ENCODE peak calls at places on chromosomes 5 and 9, in ten cellular contexts. One of them, this sample, is unnamed.

GRCh38 chr5:137611011-137611580 is 112.0 kb upstream of the SPOCK1 start:
- DNase-seq in esophagus muscularis mucosa: no peak
- DNase-seq in activated T-helper 2 cell treated with anti-CD3 and anti-CD28 coated beads, Interferon-gamma antibody, Interleukin-2, Interleukin-4, amounts not matched to agents 10 μg/mL and 5 μg/mL and 100 μg/mL, durations not matched to agents 14 hours and 24 hours and 36 hours: no peak
- DNase-seq in IMR-90: no peak
- DNase-seq in stimulated activated CD4-positive, alpha-beta T cell treated with anti-CD3 and anti-CD28 coated beads, Interleukin-2, amount 100 ng/mL, for 48 hours: no peak
- DNase-seq in left cardiac atrium: no peak
- DNase-seq in HCT116: no peak
- DNase-seq in breast epithelium: no peak
- DNase-seq in stimulated activated naive CD8-positive, alpha-beta T cell treated with anti-CD3 and anti-CD28 coated beads, Interleukin-15, amount 100 ng/mL, for 72 hours: no peak
- DNase-seq in tibial nerve: no peak
- DNase-seq in this sample: no peak

GRCh38 chr5:64707191-64707590 is 16.9 kb downstream of the SHISAL2B start:
- DNase-seq in esophagus muscularis mucosa: no peak
- DNase-seq in activated T-helper 2 cell treated with anti-CD3 and anti-CD28 coated beads, Interferon-gamma antibody, Interleukin-2, Interleukin-4, amounts not matched to agents 10 μg/mL and 5 μg/mL and 100 μg/mL, durations not matched to agents 14 hours and 24 hours and 36 hours: no peak
- DNase-seq in IMR-90: no peak
- DNase-seq in stimulated activated CD4-positive, alpha-beta T cell treated with anti-CD3 and anti-CD28 coated beads, Interleukin-2, amount 100 ng/mL, for 48 hours: no peak
- DNase-seq in left cardiac atrium: no peak
- DNase-seq in HCT116: no peak
- DNase-seq in breast epithelium: no peak
- DNase-seq in stimulated activated naive CD8-positive, alpha-beta T cell treated with anti-CD3 and anti-CD28 coated beads, Interleukin-15, amount 100 ng/mL, for 72 hours: no peak
- DNase-seq in tibial nerve: no peak
- DNase-seq in this sample: no peak

GRCh38 chr9:37325778-37326177 is 96.7 kb upstream of the GRHPR start:
- DNase-seq in esophagus muscularis mucosa: no peak
- DNase-seq in activated T-helper 2 cell treated with anti-CD3 and anti-CD28 coated beads, Interferon-gamma antibody, Interleukin-2, Interleukin-4, amounts not matched to agents 10 μg/mL and 5 μg/mL and 100 μg/mL, durations not matched to agents 14 hours and 24 hours and 36 hours: no peak
- DNase-seq in IMR-90: peak
- DNase-seq in stimulated activated CD4-positive, alpha-beta T cell treated with anti-CD3 and anti-CD28 coated beads, Interleukin-2, amount 100 ng/mL, for 48 hours: no peak
- DNase-seq in left cardiac atrium: no peak
- DNase-seq in HCT116: no peak
- DNase-seq in breast epithelium: no peak
- DNase-seq in stimulated activated naive CD8-positive, alpha-beta T cell treated with anti-CD3 and anti-CD28 coated beads, Interleukin-15, amount 100 ng/mL, for 72 hours: no peak
- DNase-seq in tibial nerve: no peak
- DNase-seq in this sample: no peak

GRCh38 chr9:93061791-93062299 is 3.3 kb downstream of the SUSD3 start:
- DNase-seq in esophagus muscularis mucosa: no peak
- DNase-seq in activated T-helper 2 cell treated with anti-CD3 and anti-CD28 coated beads, Interferon-gamma antibody, Interleukin-2, Interleukin-4, amounts not matched to agents 10 μg/mL and 5 μg/mL and 100 μg/mL, durations not matched to agents 14 hours and 24 hours and 36 hours: no peak
- DNase-seq in IMR-90: no peak
- DNase-seq in stimulated activated CD4-positive, alpha-beta T cell treated with anti-CD3 and anti-CD28 coated beads, Interleukin-2, amount 100 ng/mL, for 48 hours: no peak
- DNase-seq in left cardiac atrium: no peak
- DNase-seq in HCT116: no peak
- DNase-seq in breast epithelium: no peak
- DNase-seq in stimulated activated naive CD8-positive, alpha-beta T cell treated with anti-CD3 and anti-CD28 coated beads, Interleukin-15, amount 100 ng/mL, for 72 hours: no peak
- DNase-seq in tibial nerve: no peak
- DNase-seq in this sample: no peak

GRCh38 chr5:87268126-87268969 is 665 bp downstream of the RASA1 start:
- DNase-seq in esophagus muscularis mucosa: peak
- DNase-seq in activated T-helper 2 cell treated with anti-CD3 and anti-CD28 coated beads, Interferon-gamma antibody, Interleukin-2, Interleukin-4, amounts not matched to agents 10 μg/mL and 5 μg/mL and 100 μg/mL, durations not matched to agents 14 hours and 24 hours and 36 hours: peak
- DNase-seq in IMR-90: peak
- DNase-seq in stimulated activated CD4-positive, alpha-beta T cell treated with anti-CD3 and anti-CD28 coated beads, Interleukin-2, amount 100 ng/mL, for 48 hours: peak
- DNase-seq in left cardiac atrium: peak
- DNase-seq in HCT116: peak
- DNase-seq in breast epithelium: peak
- DNase-seq in stimulated activated naive CD8-positive, alpha-beta T cell treated with anti-CD3 and anti-CD28 coated beads, Interleukin-15, amount 100 ng/mL, for 72 hours: peak
- DNase-seq in tibial nerve: peak
- DNase-seq in this sample: peak

GRCh38 chr5:51378415-51378777 is 4.9 kb upstream of the ISL1 start:
- DNase-seq in esophagus muscularis mucosa: no peak
- DNase-seq in activated T-helper 2 cell treated with anti-CD3 and anti-CD28 coated beads, Interferon-gamma antibody, Interleukin-2, Interleukin-4, amounts not matched to agents 10 μg/mL and 5 μg/mL and 100 μg/mL, durations not matched to agents 14 hours and 24 hours and 36 hours: no peak
- DNase-seq in IMR-90: no peak
- DNase-seq in stimulated activated CD4-positive, alpha-beta T cell treated with anti-CD3 and anti-CD28 coated beads, Interleukin-2, amount 100 ng/mL, for 48 hours: no peak
- DNase-seq in left cardiac atrium: no peak
- DNase-seq in HCT116: no peak
- DNase-seq in breast epithelium: no peak
- DNase-seq in stimulated activated naive CD8-positive, alpha-beta T cell treated with anti-CD3 and anti-CD28 coated beads, Interleukin-15, amount 100 ng/mL, for 72 hours: no peak
- DNase-seq in tibial nerve: no peak
- DNase-seq in this sample: no peak

GRCh38 chr9:135471751-135472640 is 7.6 kb upstream of the PPP1R26 start:
- DNase-seq in esophagus muscularis mucosa: no peak
- DNase-seq in activated T-helper 2 cell treated with anti-CD3 and anti-CD28 coated beads, Interferon-gamma antibody, Interleukin-2, Interleukin-4, amounts not matched to agents 10 μg/mL and 5 μg/mL and 100 μg/mL, durations not matched to agents 14 hours and 24 hours and 36 hours: no peak
- DNase-seq in IMR-90: peak
- DNase-seq in stimulated activated CD4-positive, alpha-beta T cell treated with anti-CD3 and anti-CD28 coated beads, Interleukin-2, amount 100 ng/mL, for 48 hours: no peak
- DNase-seq in left cardiac atrium: no peak
- DNase-seq in HCT116: no peak
- DNase-seq in breast epithelium: no peak
- DNase-seq in stimulated activated naive CD8-positive, alpha-beta T cell treated with anti-CD3 and anti-CD28 coated beads, Interleukin-15, amount 100 ng/mL, for 72 hours: no peak
- DNase-seq in tibial nerve: no peak
- DNase-seq in this sample: no peak

GRCh38 chr5:171426266-171426665 is 6.8 kb downstream of the FGF18 start:
- DNase-seq in esophagus muscularis mucosa: no peak
- DNase-seq in activated T-helper 2 cell treated with anti-CD3 and anti-CD28 coated beads, Interferon-gamma antibody, Interleukin-2, Interleukin-4, amounts not matched to agents 10 μg/mL and 5 μg/mL and 100 μg/mL, durations not matched to agents 14 hours and 24 hours and 36 hours: no peak
- DNase-seq in IMR-90: no peak
- DNase-seq in stimulated activated CD4-positive, alpha-beta T cell treated with anti-CD3 and anti-CD28 coated beads, Interleukin-2, amount 100 ng/mL, for 48 hours: no peak
- DNase-seq in left cardiac atrium: no peak
- DNase-seq in HCT116: no peak
- DNase-seq in breast epithelium: no peak
- DNase-seq in stimulated activated naive CD8-positive, alpha-beta T cell treated with anti-CD3 and anti-CD28 coated beads, Interleukin-15, amount 100 ng/mL, for 72 hours: no peak
- DNase-seq in tibial nerve: no peak
- DNase-seq in this sample: no peak

GRCh38 chr9:122205176-122205575 is 23.6 kb downstream of the LHX6 start:
- DNase-seq in esophagus muscularis mucosa: no peak
- DNase-seq in activated T-helper 2 cell treated with anti-CD3 and anti-CD28 coated beads, Interferon-gamma antibody, Interleukin-2, Interleukin-4, amounts not matched to agents 10 μg/mL and 5 μg/mL and 100 μg/mL, durations not matched to agents 14 hours and 24 hours and 36 hours: no peak
- DNase-seq in IMR-90: no peak
- DNase-seq in stimulated activated CD4-positive, alpha-beta T cell treated with anti-CD3 and anti-CD28 coated beads, Interleukin-2, amount 100 ng/mL, for 48 hours: no peak
- DNase-seq in left cardiac atrium: no peak
- DNase-seq in HCT116: no peak
- DNase-seq in breast epithelium: no peak
- DNase-seq in stimulated activated naive CD8-positive, alpha-beta T cell treated with anti-CD3 and anti-CD28 coated beads, Interleukin-15, amount 100 ng/mL, for 72 hours: no peak
- DNase-seq in tibial nerve: no peak
- DNase-seq in this sample: no peak

GRCh38 chr9:136239135-136239962 is 6.3 kb downstream of the QSOX2 start:
- DNase-seq in esophagus muscularis mucosa: no peak
- DNase-seq in activated T-helper 2 cell treated with anti-CD3 and anti-CD28 coated beads, Interferon-gamma antibody, Interleukin-2, Interleukin-4, amounts not matched to agents 10 μg/mL and 5 μg/mL and 100 μg/mL, durations not matched to agents 14 hours and 24 hours and 36 hours: no peak
- DNase-seq in IMR-90: no peak
- DNase-seq in stimulated activated CD4-positive, alpha-beta T cell treated with anti-CD3 and anti-CD28 coated beads, Interleukin-2, amount 100 ng/mL, for 48 hours: no peak
- DNase-seq in left cardiac atrium: no peak
- DNase-seq in HCT116: no peak
- DNase-seq in breast epithelium: no peak
- DNase-seq in stimulated activated naive CD8-positive, alpha-beta T cell treated with anti-CD3 and anti-CD28 coated beads, Interleukin-15, amount 100 ng/mL, for 72 hours: no peak
- DNase-seq in tibial nerve: no peak
- DNase-seq in this sample: no peak

GRCh38 chr9:73210886-73211285 is 59.2 kb downstream of the ANXA1 start:
- DNase-seq in esophagus muscularis mucosa: no peak
- DNase-seq in activated T-helper 2 cell treated with anti-CD3 and anti-CD28 coated beads, Interferon-gamma antibody, Interleukin-2, Interleukin-4, amounts not matched to agents 10 μg/mL and 5 μg/mL and 100 μg/mL, durations not matched to agents 14 hours and 24 hours and 36 hours: no peak
- DNase-seq in IMR-90: no peak
- DNase-seq in stimulated activated CD4-positive, alpha-beta T cell treated with anti-CD3 and anti-CD28 coated beads, Interleukin-2, amount 100 ng/mL, for 48 hours: no peak
- DNase-seq in left cardiac atrium: no peak
- DNase-seq in HCT116: no peak
- DNase-seq in breast epithelium: no peak
- DNase-seq in stimulated activated naive CD8-positive, alpha-beta T cell treated with anti-CD3 and anti-CD28 coated beads, Interleukin-15, amount 100 ng/mL, for 72 hours: no peak
- DNase-seq in tibial nerve: no peak
- DNase-seq in this sample: no peak

GRCh38 chr9:131019387-131020239 is 10.6 kb downstream of the LAMC3 start:
- DNase-seq in esophagus muscularis mucosa: no peak
- DNase-seq in activated T-helper 2 cell treated with anti-CD3 and anti-CD28 coated beads, Interferon-gamma antibody, Interleukin-2, Interleukin-4, amounts not matched to agents 10 μg/mL and 5 μg/mL and 100 μg/mL, durations not matched to agents 14 hours and 24 hours and 36 hours: no peak
- DNase-seq in IMR-90: no peak
- DNase-seq in stimulated activated CD4-positive, alpha-beta T cell treated with anti-CD3 and anti-CD28 coated beads, Interleukin-2, amount 100 ng/mL, for 48 hours: no peak
- DNase-seq in left cardiac atrium: no peak
- DNase-seq in HCT116: no peak
- DNase-seq in breast epithelium: no peak
- DNase-seq in stimulated activated naive CD8-positive, alpha-beta T cell treated with anti-CD3 and anti-CD28 coated beads, Interleukin-15, amount 100 ng/mL, for 72 hours: no peak
- DNase-seq in tibial nerve: no peak
- DNase-seq in this sample: no peak

GRCh38 chr5:83385812-83386211 is 85.7 kb upstream of the VCAN start:
- DNase-seq in esophagus muscularis mucosa: no peak
- DNase-seq in activated T-helper 2 cell treated with anti-CD3 and anti-CD28 coated beads, Interferon-gamma antibody, Interleukin-2, Interleukin-4, amounts not matched to agents 10 μg/mL and 5 μg/mL and 100 μg/mL, durations not matched to agents 14 hours and 24 hours and 36 hours: no peak
- DNase-seq in IMR-90: no peak
- DNase-seq in stimulated activated CD4-positive, alpha-beta T cell treated with anti-CD3 and anti-CD28 coated beads, Interleukin-2, amount 100 ng/mL, for 48 hours: no peak
- DNase-seq in left cardiac atrium: no peak
- DNase-seq in HCT116: no peak
- DNase-seq in breast epithelium: no peak
- DNase-seq in stimulated activated naive CD8-positive, alpha-beta T cell treated with anti-CD3 and anti-CD28 coated beads, Interleukin-15, amount 100 ng/mL, for 72 hours: no peak
- DNase-seq in tibial nerve: no peak
- DNase-seq in this sample: no peak

GRCh38 chr5:109863752-109864151 is 174.0 kb downstream of the MAN2A1 start:
- DNase-seq in esophagus muscularis mucosa: no peak
- DNase-seq in activated T-helper 2 cell treated with anti-CD3 and anti-CD28 coated beads, Interferon-gamma antibody, Interleukin-2, Interleukin-4, amounts not matched to agents 10 μg/mL and 5 μg/mL and 100 μg/mL, durations not matched to agents 14 hours and 24 hours and 36 hours: no peak
- DNase-seq in IMR-90: peak
- DNase-seq in stimulated activated CD4-positive, alpha-beta T cell treated with anti-CD3 and anti-CD28 coated beads, Interleukin-2, amount 100 ng/mL, for 48 hours: no peak
- DNase-seq in left cardiac atrium: no peak
- DNase-seq in HCT116: no peak
- DNase-seq in breast epithelium: no peak
- DNase-seq in stimulated activated naive CD8-positive, alpha-beta T cell treated with anti-CD3 and anti-CD28 coated beads, Interleukin-15, amount 100 ng/mL, for 72 hours: no peak
- DNase-seq in tibial nerve: no peak
- DNase-seq in this sample: no peak

GRCh38 chr5:44952376-44952775 is 143.6 kb downstream of the MRPS30 start:
- DNase-seq in esophagus muscularis mucosa: no peak
- DNase-seq in activated T-helper 2 cell treated with anti-CD3 and anti-CD28 coated beads, Interferon-gamma antibody, Interleukin-2, Interleukin-4, amounts not matched to agents 10 μg/mL and 5 μg/mL and 100 μg/mL, durations not matched to agents 14 hours and 24 hours and 36 hours: no peak
- DNase-seq in IMR-90: peak
- DNase-seq in stimulated activated CD4-positive, alpha-beta T cell treated with anti-CD3 and anti-CD28 coated beads, Interleukin-2, amount 100 ng/mL, for 48 hours: no peak
- DNase-seq in left cardiac atrium: no peak
- DNase-seq in HCT116: peak
- DNase-seq in breast epithelium: no peak
- DNase-seq in stimulated activated naive CD8-positive, alpha-beta T cell treated with anti-CD3 and anti-CD28 coated beads, Interleukin-15, amount 100 ng/mL, for 72 hours: no peak
- DNase-seq in tibial nerve: no peak
- DNase-seq in this sample: no peak

GRCh38 chr9:70043689-70044449 is at the start of gene MAMDC2:
- DNase-seq in esophagus muscularis mucosa: peak
- DNase-seq in activated T-helper 2 cell treated with anti-CD3 and anti-CD28 coated beads, Interferon-gamma antibody, Interleukin-2, Interleukin-4, amounts not matched to agents 10 μg/mL and 5 μg/mL and 100 μg/mL, durations not matched to agents 14 hours and 24 hours and 36 hours: no peak
- DNase-seq in IMR-90: peak
- DNase-seq in stimulated activated CD4-positive, alpha-beta T cell treated with anti-CD3 and anti-CD28 coated beads, Interleukin-2, amount 100 ng/mL, for 48 hours: no peak
- DNase-seq in left cardiac atrium: peak
- DNase-seq in HCT116: no peak
- DNase-seq in breast epithelium: peak
- DNase-seq in stimulated activated naive CD8-positive, alpha-beta T cell treated with anti-CD3 and anti-CD28 coated beads, Interleukin-15, amount 100 ng/mL, for 72 hours: no peak
- DNase-seq in tibial nerve: peak
- DNase-seq in this sample: no peak

GRCh38 chr9:75889577-75889976 is 896 bp upstream of the PCSK5 start:
- DNase-seq in esophagus muscularis mucosa: no peak
- DNase-seq in activated T-helper 2 cell treated with anti-CD3 and anti-CD28 coated beads, Interferon-gamma antibody, Interleukin-2, Interleukin-4, amounts not matched to agents 10 μg/mL and 5 μg/mL and 100 μg/mL, durations not matched to agents 14 hours and 24 hours and 36 hours: no peak
- DNase-seq in IMR-90: no peak
- DNase-seq in stimulated activated CD4-positive, alpha-beta T cell treated with anti-CD3 and anti-CD28 coated beads, Interleukin-2, amount 100 ng/mL, for 48 hours: no peak
- DNase-seq in left cardiac atrium: peak
- DNase-seq in HCT116: no peak
- DNase-seq in breast epithelium: no peak
- DNase-seq in stimulated activated naive CD8-positive, alpha-beta T cell treated with anti-CD3 and anti-CD28 coated beads, Interleukin-15, amount 100 ng/mL, for 72 hours: no peak
- DNase-seq in tibial nerve: no peak
- DNase-seq in this sample: no peak